ENCODE peak calls at places on chromosomes 16 and 17, in eight cellular contexts. U is neural progenitor cell, J is AG10803, P is endothelial cell, L is upper lobe of right lung, G is epithelial cell of esophagus, R is AG09319, Q is MCF 10A. D is an unnamed sample.
A peak's percentile ranks its signal among the peaks of the same experiment; 100 is the strongest.

GRCh38 chr17:67359960-67360817 is 6.2 kb downstream of the PSMD12 start:
- DNase-seq in P (peak; percentile 11), U (peak; percentile 35), J (peak; percentile 40), R (no peak), L (no peak), Q (peak; percentile 38), G (peak; percentile 27), D (peak; percentile 49)

GRCh38 chr16:79895917-79896203 is 295.3 kb upstream of the MAF start:
- DNase-seq in U (no peak), G (no peak), J (no peak), Q (no peak), L (no peak), R (no peak), P (no peak), D (no peak)

GRCh38 chr17:74746922-74747321 is 1.5 kb upstream of the NHERF1 start:
- DNase-seq in P (no peak), G (no peak), Q (no peak), U (peak; percentile 48), J (no peak), L (no peak), R (no peak), D (no peak)

GRCh38 chr17:62898239-62898864 is 67.7 kb upstream of the TANC2 start:
- DNase-seq in R (no peak), J (peak; percentile 33), L (no peak), G (no peak), Q (no peak), P (no peak), U (no peak), D (peak; percentile 63)

GRCh38 chr17:17626151-17626805 is 34.8 kb upstream of the PEMT start:
- DNase-seq in Q (no peak), L (no peak), J (no peak), G (no peak), P (no peak), R (no peak), U (peak; percentile 71), D (no peak)

GRCh38 chr16:57403965-57404817 is at the start of gene CCL17:
- DNase-seq in L (no peak), G (no peak), J (no peak), Q (no peak), P (no peak), U (peak; percentile 1), R (no peak), D (no peak)

GRCh38 chr16:4212934-4213296 is 29.0 kb downstream of the SRL start:
- DNase-seq in J (peak; percentile 70), Q (peak; percentile 67), U (no peak), G (peak; percentile 52), L (no peak), R (no peak), P (no peak), D (peak; percentile 47)

GRCh38 chr17:59707971-59708425 is 544 bp downstream of the VMP1 start:
- DNase-seq in U (no peak), J (peak; percentile 29), G (no peak), P (no peak), R (no peak), L (no peak), Q (no peak), D (no peak)

GRCh38 chr17:55321507-55322064 is 56.8 kb downstream of the HLF start:
- DNase-seq in U (no peak), R (no peak), L (no peak), P (no peak), J (no peak), G (no peak), Q (no peak), D (no peak)

GRCh38 chr17:16286947-16287562 is 66.2 kb downstream of the CENPV start:
- DNase-seq in U (no peak), G (no peak), P (no peak), J (no peak), R (no peak), Q (peak; percentile 3), L (no peak), D (peak; percentile 64)

GRCh38 chr17:16287563-16288027 is 65.7 kb downstream of the CENPV start:
- DNase-seq in R (peak; percentile 53), L (no peak), Q (peak; percentile 38), G (no peak), P (no peak), U (no peak), J (peak; percentile 70), D (peak; percentile 92)

GRCh38 chr17:16285646-16286008 is 67.6 kb downstream of the CENPV start:
- DNase-seq in Q (no peak), P (peak; percentile 42), L (no peak), G (no peak), J (no peak), R (no peak), U (no peak), D (no peak)

GRCh38 chr17:16283705-16284104 is 66.7 kb downstream of the PIGL start:
- DNase-seq in P (no peak), J (peak; percentile 42), U (no peak), R (no peak), G (peak; percentile 48), L (no peak), Q (no peak), D (peak; percentile 80)

DNA sequence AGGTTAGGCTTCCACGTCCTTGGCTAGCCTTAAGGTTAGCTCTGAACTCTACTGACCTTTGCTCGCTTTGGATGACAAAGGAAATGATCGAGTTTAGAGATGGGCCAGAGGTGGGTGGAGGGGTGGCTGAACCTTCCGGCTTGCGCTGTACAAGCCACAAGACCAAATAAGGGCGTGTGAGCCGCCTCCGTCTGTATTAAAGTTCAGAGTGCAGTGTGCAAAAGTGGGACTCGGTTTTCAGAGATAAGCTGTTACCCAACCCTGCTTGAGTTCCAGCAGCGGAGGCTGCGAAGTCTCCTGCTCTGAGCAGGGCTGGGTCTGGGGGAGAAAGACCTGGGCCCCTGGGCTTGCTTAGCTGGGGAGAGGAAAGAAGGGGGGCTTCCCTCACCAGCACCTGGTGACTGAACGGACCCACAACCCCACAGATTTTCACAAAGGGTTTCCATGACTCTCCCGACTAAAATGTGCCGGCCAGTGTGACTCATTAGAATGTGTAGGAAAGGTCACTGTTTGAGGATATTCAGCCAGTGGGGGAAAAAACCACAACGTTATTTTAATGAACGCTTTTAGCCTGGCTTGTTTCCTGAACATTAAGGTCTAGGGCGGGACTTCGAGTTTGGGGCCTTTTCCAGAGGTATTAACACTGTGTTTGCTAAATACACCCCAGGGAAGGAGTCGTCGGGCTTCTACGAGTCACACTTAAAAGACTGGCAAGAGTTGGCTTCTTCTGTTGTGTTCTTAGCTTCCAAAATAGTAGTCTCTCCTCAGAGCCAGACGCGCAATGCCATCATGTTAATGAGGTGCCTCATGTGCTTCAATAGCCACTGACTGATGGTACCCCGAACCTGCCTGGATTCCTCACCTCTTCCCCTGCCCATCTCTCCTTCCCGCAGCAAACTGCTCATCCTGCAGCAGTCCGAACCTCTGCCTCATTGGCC is 67.0 kb downstream of the CENPV start:
- DNase-seq in R (peak; percentile 86), J (peak; percentile 93), P (no peak), Q (peak; percentile 96), G (peak; percentile 85), L (peak; percentile 88), U (peak; percentile 68), D (peak; percentile 98)
- TF ChIP-seq CTCF in R (no peak), J (no peak), P (no peak), Q (no peak), G (no peak), L (no peak), U (no peak), D (no peak)

GRCh38 chr16:66322174-66322573 is 44.3 kb upstream of the CDH5 start:
- DNase-seq in R (no peak), P (no peak), Q (no peak), G (no peak), U (no peak), J (no peak), L (no peak), D (no peak)

GRCh38 chr16:66326995-66327513 is 39.4 kb upstream of the CDH5 start:
- DNase-seq in L (no peak), J (no peak), Q (no peak), P (no peak), G (no peak), U (no peak), R (no peak), D (peak; percentile 28)

GRCh38 chr16:66325977-66326376 is 40.5 kb upstream of the CDH5 start:
- DNase-seq in L (no peak), Q (no peak), U (no peak), G (no peak), J (no peak), P (no peak), R (no peak), D (no peak)

GRCh38 chr16:66328282-66328681 is 38.2 kb upstream of the CDH5 start:
- DNase-seq in G (no peak), P (no peak), U (no peak), L (no peak), Q (no peak), J (no peak), R (no peak), D (no peak)

GRCh38 chr16:66324785-66325184 is 41.7 kb upstream of the CDH5 start:
- DNase-seq in Q (peak; percentile 39), U (peak; percentile 69), L (no peak), R (no peak), P (peak; percentile 70), G (peak; percentile 53), J (peak; percentile 6), D (no peak)
- TF ChIP-seq CTCF in Q (no peak), U (peak; percentile 47), L (no peak), R (no peak), P (no peak), G (no peak), J (no peak), D (peak; percentile 12)

DNA sequence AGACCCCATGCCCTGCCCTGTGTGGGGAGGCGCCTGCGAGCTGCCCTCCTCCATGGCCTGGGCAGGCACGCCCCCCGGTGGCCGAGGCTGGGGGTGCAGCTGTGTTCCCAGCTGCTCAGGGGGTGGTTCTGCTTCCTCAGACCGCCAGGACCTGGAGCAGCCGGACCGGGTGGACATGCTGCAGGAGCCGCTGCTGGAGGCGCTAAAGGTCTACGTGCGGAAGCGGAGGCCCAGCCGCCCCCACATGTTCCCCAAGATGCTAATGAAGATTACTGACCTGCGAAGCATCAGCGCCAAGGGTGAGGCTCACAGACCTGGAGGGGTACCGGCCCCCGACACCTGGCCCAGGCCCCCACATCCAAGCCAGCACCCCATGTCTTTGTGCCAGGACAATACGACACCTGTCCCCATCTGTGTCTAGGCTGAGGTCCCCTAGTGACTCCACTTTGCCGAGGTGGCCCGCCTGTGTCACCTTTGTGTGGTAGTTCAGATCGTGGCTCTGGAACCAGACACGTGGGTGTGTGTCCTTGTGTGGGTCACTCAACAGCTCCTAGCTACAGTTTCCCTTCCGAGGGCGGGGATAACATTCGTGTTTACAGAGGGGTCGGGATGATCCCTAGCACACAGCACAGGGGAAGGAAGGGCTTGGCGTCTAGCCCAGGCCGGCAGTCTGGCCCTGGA is 9.3 kb downstream of the GJD3 start:
- DNase-seq in Q (peak; percentile 56), P (peak; percentile 97), J (peak; percentile 43), G (peak; percentile 52), U (peak; percentile 82), R (no peak), L (peak; percentile 87), D (peak; percentile 45)
- TF ChIP-seq CTCF in Q (peak; percentile 94), P (peak; percentile 96), J (peak; percentile 74), G (peak; percentile 86), U (peak; percentile 98), R (peak; percentile 93), L (peak; percentile 95), D (peak; percentile 92)

DNA sequence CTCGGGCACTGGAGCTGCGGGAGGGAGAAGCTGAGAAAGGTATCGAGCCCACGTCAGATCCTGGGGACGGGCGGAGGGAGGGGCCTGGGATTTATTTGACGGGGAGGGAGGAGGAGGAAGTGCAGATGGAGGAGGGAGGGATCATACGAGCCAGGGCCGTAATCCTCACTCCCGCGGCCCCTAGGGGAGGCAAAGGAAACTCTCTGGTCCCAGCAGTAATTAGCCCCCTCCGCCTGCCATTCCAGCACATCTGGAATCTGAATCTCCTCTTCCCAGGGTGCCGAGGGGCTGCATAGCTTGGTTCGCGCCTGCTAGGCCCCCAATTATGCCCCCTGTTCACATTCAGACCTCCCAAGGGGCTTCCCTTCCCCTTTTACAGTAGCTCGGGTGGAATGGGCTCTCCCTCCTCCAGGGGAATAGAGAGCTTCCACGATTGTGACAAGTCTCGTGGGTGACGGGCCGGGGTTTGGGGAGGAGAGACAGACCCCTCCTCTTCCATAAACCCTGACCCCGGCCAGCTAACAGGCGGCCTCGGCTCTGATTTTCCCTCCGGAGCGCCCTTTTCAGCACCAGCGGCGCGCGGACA is at the start of gene SEZ6L2:
- DNase-seq in L (peak; percentile 89), R (peak; percentile 77), Q (peak; percentile 83), U (peak; percentile 92), P (peak; percentile 84), G (peak; percentile 96), J (peak; percentile 84), D (peak; percentile 84)
- TF ChIP-seq CTCF in L (no peak), R (peak; percentile 26), Q (no peak), U (peak; percentile 34), P (peak; percentile 6), G (peak; percentile 41), J (peak; percentile 40), D (peak; percentile 51)

D was measured in fibroblast of the aortic adventitia.